ENCODE peak calls at places on chromosomes 1 and 21, in six cellular contexts. One of them, this sample, is unnamed.

GRCh38 chr1:244599937-244600350 is 53.0 kb upstream of the DESI2 start:
- DNase-seq in HepG2: peak; percentile 16
- DNase-seq in K562: peak; percentile 22
- DNase-seq in SK-N-SH: no peak
- DNase-seq in GM12878: peak; percentile 40
- DNase-seq in HCT116: peak; percentile 74
- DNase-seq in this sample: no peak

GRCh38 chr21:34530264-34530663 is 18.3 kb upstream of the KCNE1 start:
- DNase-seq in GM12878: no peak
- DNase-seq in HCT116: no peak
- DNase-seq in HepG2: no peak
- DNase-seq in K562: no peak
- DNase-seq in SK-N-SH: no peak
- DNase-seq in this sample: no peak

GRCh38 chr1:27102707-27103468 is 52.0 kb downstream of the SLC9A1 start:
- DNase-seq in HepG2: peak; percentile 39
- DNase-seq in HCT116: no peak
- DNase-seq in K562: peak; percentile 89
- DNase-seq in SK-N-SH: peak; percentile 93
- DNase-seq in GM12878: no peak
- DNase-seq in this sample: peak; percentile 84

GRCh38 chr21:39315603-39316002 is 2.2 kb upstream of the BRWD1 start:
- DNase-seq in SK-N-SH: no peak
- DNase-seq in HCT116: no peak
- DNase-seq in K562: no peak
- DNase-seq in GM12878: no peak
- DNase-seq in HepG2: no peak
- DNase-seq in this sample: no peak

GRCh38 chr21:45892156-45892919 is 89.2 kb upstream of the COL6A1 start:
- DNase-seq in GM12878: no peak
- DNase-seq in HCT116: no peak
- DNase-seq in K562: no peak
- DNase-seq in SK-N-SH: no peak
- DNase-seq in HepG2: no peak
- DNase-seq in this sample: no peak

GRCh38 chr1:117590273-117590925 is 15.4 kb upstream of the TENT5C start:
- DNase-seq in SK-N-SH: no peak
- DNase-seq in K562: no peak
- DNase-seq in HepG2: no peak
- DNase-seq in HCT116: no peak
- DNase-seq in GM12878: no peak
- DNase-seq in this sample: peak; percentile 44

GRCh38 chr1:205505076-205505729 is 734 bp downstream of the CDK18 start:
- DNase-seq in K562: no peak
- DNase-seq in HepG2: no peak
- DNase-seq in GM12878: no peak
- DNase-seq in HCT116: no peak
- DNase-seq in SK-N-SH: no peak
- DNase-seq in this sample: peak; percentile 73

GRCh38 chr1:9628541-9629444 is 22.7 kb upstream of the PIK3CD start:
- DNase-seq in GM12878: peak; percentile 72
- DNase-seq in HCT116: no peak
- DNase-seq in SK-N-SH: no peak
- DNase-seq in K562: no peak
- DNase-seq in HepG2: no peak
- DNase-seq in this sample: no peak

GRCh38 chr1:221431068-221431651 is 310.7 kb downstream of the DUSP10 start:
- DNase-seq in K562: no peak
- DNase-seq in HCT116: no peak
- DNase-seq in HepG2: no peak
- DNase-seq in SK-N-SH: no peak
- DNase-seq in GM12878: no peak
- DNase-seq in this sample: no peak

GRCh38 chr1:70768211-70768610 is 279.4 kb downstream of the PTGER3 start:
- DNase-seq in SK-N-SH: no peak
- DNase-seq in HepG2: no peak
- DNase-seq in HCT116: no peak
- DNase-seq in GM12878: no peak
- DNase-seq in K562: no peak
- DNase-seq in this sample: no peak

GRCh38 chr1:18879791-18880309 is 20.4 kb upstream of the TAS1R2 start:
- DNase-seq in K562: no peak
- DNase-seq in GM12878: no peak
- DNase-seq in SK-N-SH: peak; percentile 71
- DNase-seq in HepG2: no peak
- DNase-seq in HCT116: no peak
- DNase-seq in this sample: no peak

GRCh38 chr21:33198346-33199135 is 31.2 kb upstream of the IFNAR2 start:
- DNase-seq in HCT116: no peak
- DNase-seq in HepG2: no peak
- DNase-seq in GM12878: no peak
- DNase-seq in K562: no peak
- DNase-seq in SK-N-SH: no peak
- DNase-seq in this sample: no peak

GRCh38 chr1:229597877-229598276 is 28.0 kb downstream of the TAF5L start:
- DNase-seq in HCT116: no peak
- DNase-seq in HepG2: no peak
- DNase-seq in GM12878: no peak
- DNase-seq in K562: no peak
- DNase-seq in SK-N-SH: no peak
- DNase-seq in this sample: no peak

DNA sequence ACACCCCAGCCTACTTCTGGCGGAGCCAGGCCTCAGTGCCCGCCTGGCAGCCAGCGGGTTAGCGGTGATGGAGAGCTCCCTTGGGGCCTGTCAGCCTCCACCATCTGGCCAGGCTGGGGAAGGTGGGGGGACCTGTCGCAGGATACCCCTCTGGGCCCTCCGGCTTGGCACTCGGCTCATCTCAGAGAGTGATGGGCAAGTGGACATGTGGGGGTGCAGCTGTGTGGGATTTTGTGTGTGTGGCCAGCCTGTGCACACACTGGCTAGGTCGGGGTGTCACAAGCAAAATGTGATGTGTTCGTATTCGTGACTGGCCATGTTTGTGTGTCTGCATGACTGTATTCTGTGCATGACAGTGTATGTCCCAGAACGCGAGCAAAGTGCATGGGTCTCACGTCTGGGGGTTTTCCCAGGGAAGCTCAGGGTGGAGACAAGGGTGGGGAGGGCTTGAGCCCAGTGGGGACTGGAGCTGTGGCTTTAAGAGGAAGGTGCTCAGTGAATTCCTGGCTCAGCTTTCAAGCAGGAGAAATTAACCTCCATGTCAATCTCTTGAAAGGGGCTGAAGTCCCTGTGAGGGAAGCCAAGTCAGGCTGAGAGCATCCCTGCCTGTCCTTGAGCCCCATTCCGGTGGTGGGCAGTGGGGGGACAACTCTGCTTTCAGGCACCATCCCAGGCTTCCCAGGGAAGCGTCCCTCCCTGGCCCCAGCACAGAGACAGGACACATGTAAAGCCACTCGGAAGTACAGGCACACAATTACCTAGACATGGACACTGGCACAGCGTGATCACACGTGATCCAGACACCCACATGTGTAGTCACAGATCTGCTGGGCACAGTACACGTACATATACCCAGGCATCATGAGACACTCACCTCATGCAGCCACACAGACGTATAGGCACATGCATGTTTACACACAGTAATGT is 21.1 kb upstream of the ADGRB2 start:
- DNase-seq in GM12878: no peak
- DNase-seq in K562: no peak
- DNase-seq in HepG2: no peak
- DNase-seq in HCT116: no peak
- DNase-seq in SK-N-SH: peak; percentile 74
- DNase-seq in this sample: no peak
- TF ChIP-seq REST in GM12878: no peak
- TF ChIP-seq REST in K562: no peak
- TF ChIP-seq REST in HepG2: no peak
- TF ChIP-seq REST in HCT116: no peak
- TF ChIP-seq REST in SK-N-SH: no peak
- TF ChIP-seq REST in this sample: no peak

DNA sequence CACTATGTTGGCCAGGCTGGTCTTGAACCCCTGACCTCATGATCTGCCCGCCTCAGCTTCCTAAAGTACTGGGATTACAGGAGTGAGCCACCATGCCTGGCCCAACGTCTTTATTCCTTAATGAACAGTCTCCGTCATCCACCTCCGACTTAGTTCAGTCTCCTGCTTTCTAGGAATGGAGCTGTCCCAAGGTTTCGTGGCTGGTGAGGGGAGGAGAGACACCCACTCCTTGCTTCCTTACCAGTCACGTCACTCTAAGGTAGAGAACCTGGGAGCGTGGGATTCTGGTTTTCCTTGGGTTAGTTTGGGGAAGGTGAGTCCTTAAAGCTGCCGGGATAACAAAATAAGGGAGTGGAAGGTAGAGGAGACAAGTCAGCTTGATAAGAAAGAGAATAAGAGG is 55.0 kb upstream of the ATP2B4 start:
- DNase-seq in SK-N-SH: no peak
- DNase-seq in K562: no peak
- DNase-seq in HepG2: no peak
- DNase-seq in GM12878: no peak
- DNase-seq in HCT116: no peak
- DNase-seq in this sample: no peak
- H2AFZ ChIP-seq in SK-N-SH: no peak overlapping the region
- H2AFZ ChIP-seq in K562: no peak overlapping the region
- H2AFZ ChIP-seq in HepG2: no peak overlapping the region
- H2AFZ ChIP-seq in GM12878: no peak overlapping the region
- H2AFZ ChIP-seq in HCT116: no peak overlapping the region
- H2AFZ ChIP-seq in this sample: peak overlapping the region; percentile 25

DNA sequence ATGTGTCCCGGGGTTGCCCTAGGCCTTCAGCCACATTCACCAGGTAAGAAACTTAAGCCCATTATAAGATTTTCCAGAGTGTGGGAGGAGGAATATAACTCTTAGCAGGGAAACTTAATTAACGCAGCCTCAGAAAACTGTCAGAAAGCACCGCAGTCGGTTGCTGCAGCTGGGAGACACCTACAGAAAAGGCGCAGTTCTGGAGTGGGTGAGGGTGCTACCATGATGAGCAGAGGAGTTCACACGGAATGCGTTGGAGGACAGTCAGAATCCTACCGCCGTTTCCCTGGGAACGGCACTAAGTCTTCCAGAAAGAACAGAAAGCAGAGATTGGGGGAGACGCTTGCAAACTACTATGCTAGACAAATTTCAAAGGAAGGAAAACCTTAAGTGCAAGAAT is 6.4 kb downstream of the ACTN2 start:
- DNase-seq in SK-N-SH: no peak
- DNase-seq in HepG2: no peak
- DNase-seq in GM12878: no peak
- DNase-seq in HCT116: no peak
- DNase-seq in K562: no peak
- DNase-seq in this sample: no peak
- TF ChIP-seq REST in SK-N-SH: no peak
- TF ChIP-seq REST in HepG2: no peak
- TF ChIP-seq REST in GM12878: no peak
- TF ChIP-seq REST in HCT116: no peak
- TF ChIP-seq REST in K562: no peak
- TF ChIP-seq REST in this sample: no peak

GRCh38 chr1:237355022-237355421 is 313.0 kb downstream of the RYR2 start:
- DNase-seq in SK-N-SH: no peak
- DNase-seq in K562: no peak
- DNase-seq in HepG2: no peak
- DNase-seq in HCT116: no peak
- DNase-seq in GM12878: no peak
- DNase-seq in this sample: no peak
- H2AFZ ChIP-seq in SK-N-SH: no peak overlapping the region
- H2AFZ ChIP-seq in K562: no peak overlapping the region
- H2AFZ ChIP-seq in HepG2: no peak overlapping the region
- H2AFZ ChIP-seq in HCT116: no peak overlapping the region
- H2AFZ ChIP-seq in GM12878: no peak overlapping the region
- H2AFZ ChIP-seq in this sample: no peak overlapping the region

GRCh38 chr1:91891486-91891885 is 5.5 kb upstream of the TGFBR3 start:
- DNase-seq in K562: no peak
- DNase-seq in HCT116: no peak
- DNase-seq in HepG2: no peak
- DNase-seq in GM12878: no peak
- DNase-seq in SK-N-SH: no peak
- DNase-seq in this sample: no peak

GRCh38 chr1:91891969-91892368 is 6.0 kb upstream of the TGFBR3 start:
- DNase-seq in SK-N-SH: no peak
- DNase-seq in HepG2: no peak
- DNase-seq in HCT116: no peak
- DNase-seq in GM12878: no peak
- DNase-seq in K562: no peak
- DNase-seq in this sample: peak; percentile 48

GRCh38 chr1:91895832-91896556 is 10.0 kb upstream of the TGFBR3 start:
- DNase-seq in K562: no peak
- DNase-seq in HCT116: no peak
- DNase-seq in HepG2: no peak
- DNase-seq in GM12878: no peak
- DNase-seq in SK-N-SH: no peak
- DNase-seq in this sample: no peak

GRCh38 chr1:91897016-91897415 is 11.1 kb upstream of the TGFBR3 start:
- DNase-seq in K562: no peak
- DNase-seq in GM12878: no peak
- DNase-seq in SK-N-SH: no peak
- DNase-seq in HCT116: no peak
- DNase-seq in HepG2: no peak
- DNase-seq in this sample: no peak

GRCh38 chr1:91894036-91894761 is 8.2 kb upstream of the TGFBR3 start:
- DNase-seq in HCT116: no peak
- DNase-seq in K562: no peak
- DNase-seq in HepG2: no peak
- DNase-seq in GM12878: no peak
- DNase-seq in SK-N-SH: no peak
- DNase-seq in this sample: no peak
- TF ChIP-seq REST in HCT116: no peak
- TF ChIP-seq REST in K562: no peak
- TF ChIP-seq REST in HepG2: no peak
- TF ChIP-seq REST in GM12878: no peak
- TF ChIP-seq REST in SK-N-SH: no peak
- TF ChIP-seq REST in this sample: no peak

DNA sequence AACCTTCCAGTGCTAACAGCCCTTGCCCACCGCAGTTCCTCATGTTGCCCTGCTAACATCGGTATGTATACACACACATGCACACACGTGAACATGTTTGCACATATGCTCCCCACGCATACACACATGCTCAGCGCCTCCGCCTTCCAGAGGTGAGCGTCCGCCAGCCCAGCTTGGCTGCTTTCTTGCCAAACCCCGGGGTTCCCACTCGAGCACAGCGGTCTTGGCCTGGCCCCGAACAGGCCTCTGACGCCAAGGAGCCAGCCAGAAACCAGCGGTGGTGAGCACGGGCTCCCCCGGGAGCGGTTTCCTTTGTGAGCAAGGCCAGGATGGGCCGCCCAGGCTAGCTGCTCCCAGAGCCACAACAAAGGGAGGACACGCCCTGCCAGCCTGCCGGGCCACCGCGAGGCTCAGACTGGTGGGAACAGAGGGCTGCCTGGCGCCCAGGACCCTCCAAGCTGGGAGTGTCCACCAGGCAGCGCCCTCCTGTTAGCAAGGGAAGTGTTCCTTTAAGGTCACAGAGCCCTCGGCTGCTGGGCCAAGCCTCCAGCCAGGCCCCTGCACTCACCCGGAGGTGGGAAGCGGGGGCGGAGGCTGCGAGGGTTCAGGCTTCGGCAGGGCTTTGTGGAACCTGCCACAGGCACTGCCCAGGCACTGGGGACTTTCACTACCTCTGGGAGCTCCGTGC is 65.4 kb downstream of the ALPL start:
- DNase-seq in GM12878: no peak
- DNase-seq in K562: peak; percentile 53
- DNase-seq in SK-N-SH: no peak
- DNase-seq in HCT116: no peak
- DNase-seq in HepG2: peak; percentile 20
- DNase-seq in this sample: peak; percentile 72
- H2AFZ ChIP-seq in GM12878: no peak overlapping the region
- H2AFZ ChIP-seq in K562: peak overlapping the region; percentile 43
- H2AFZ ChIP-seq in SK-N-SH: no peak overlapping the region
- H2AFZ ChIP-seq in HCT116: peak overlapping the region; percentile 81
- H2AFZ ChIP-seq in HepG2: no peak overlapping the region
- H2AFZ ChIP-seq in this sample: no peak overlapping the region